ENCODE peak calls at places on chromosomes 1 and 21, in four cellular contexts. One of them, this sample, is unnamed.

GRCh38 chr1:119075614-119076013 is 64.8 kb downstream of the WARS2 start:
- DNase-seq in IMR-90: peak
- DNase-seq in K562: no peak
- DNase-seq in GM12878: no peak
- DNase-seq in this sample: no peak

GRCh38 chr1:7299329-7299799 is 471.7 kb upstream of the VAMP3 start:
- DNase-seq in IMR-90: peak
- DNase-seq in K562: no peak
- DNase-seq in GM12878: no peak
- DNase-seq in this sample: peak

GRCh38 chr1:76239470-76239918 is 164.9 kb downstream of the ST6GALNAC3 start:
- DNase-seq in IMR-90: no peak
- DNase-seq in K562: no peak
- DNase-seq in GM12878: no peak
- DNase-seq in this sample: no peak

GRCh38 chr1:167374014-167374413 is 144.3 kb downstream of the CD247 start:
- DNase-seq in IMR-90: no peak
- DNase-seq in K562: no peak
- DNase-seq in GM12878: no peak
- DNase-seq in this sample: no peak

GRCh38 chr1:215594640-215595039 is 27.5 kb downstream of the KCTD3 start:
- DNase-seq in IMR-90: peak
- DNase-seq in K562: no peak
- DNase-seq in GM12878: no peak
- DNase-seq in this sample: no peak

GRCh38 chr1:67748147-67748546 is 63.1 kb downstream of the GADD45A start:
- DNase-seq in IMR-90: no peak
- DNase-seq in K562: no peak
- DNase-seq in GM12878: no peak
- DNase-seq in this sample: no peak

GRCh38 chr1:173383341-173383740 is 93.8 kb upstream of the PRDX6 start:
- DNase-seq in IMR-90: peak
- DNase-seq in K562: no peak
- DNase-seq in GM12878: no peak
- DNase-seq in this sample: no peak

GRCh38 chr21:29499734-29500343 is 201.1 kb downstream of the BACH1 start:
- DNase-seq in IMR-90: no peak
- DNase-seq in K562: peak
- DNase-seq in GM12878: no peak
- DNase-seq in this sample: peak

GRCh38 chr21:42357307-42357706 is 6.5 kb upstream of the TFF2 start:
- DNase-seq in IMR-90: no peak
- DNase-seq in K562: no peak
- DNase-seq in GM12878: no peak
- DNase-seq in this sample: no peak

GRCh38 chr21:15531986-15532385 is 197.8 kb upstream of the USP25 start:
- DNase-seq in IMR-90: no peak
- DNase-seq in K562: no peak
- DNase-seq in GM12878: no peak
- DNase-seq in this sample: no peak

GRCh38 chr1:12015001-12015491 is 4.3 kb upstream of the MIIP start:
- DNase-seq in IMR-90: peak
- DNase-seq in K562: no peak
- DNase-seq in GM12878: no peak
- DNase-seq in this sample: no peak

GRCh38 chr1:202213361-202214088 is 19.9 kb downstream of the LGR6 start:
- DNase-seq in IMR-90: no peak
- DNase-seq in K562: peak
- DNase-seq in GM12878: no peak
- DNase-seq in this sample: no peak

GRCh38 chr1:117093870-117094621 is 27.5 kb downstream of the TRIM45 start:
- DNase-seq in IMR-90: peak
- DNase-seq in K562: peak
- DNase-seq in GM12878: no peak
- DNase-seq in this sample: peak

GRCh38 chr1:109020693-109021092 is 21.2 kb downstream of the WDR47 start:
- DNase-seq in IMR-90: no peak
- DNase-seq in K562: no peak
- DNase-seq in GM12878: no peak
- DNase-seq in this sample: no peak

GRCh38 chr1:17001760-17002523 is 9.8 kb downstream of the ATP13A2 start:
- DNase-seq in IMR-90: no peak
- DNase-seq in K562: no peak
- DNase-seq in GM12878: no peak
- DNase-seq in this sample: no peak

GRCh38 chr1:150182233-150182632 is 32.5 kb downstream of the PLEKHO1 start:
- DNase-seq in IMR-90: no peak
- DNase-seq in K562: no peak
- DNase-seq in GM12878: no peak
- DNase-seq in this sample: no peak

GRCh38 chr1:196317535-196318522 is 290.4 kb downstream of the KCNT2 start:
- DNase-seq in IMR-90: peak
- DNase-seq in K562: peak
- DNase-seq in GM12878: no peak
- DNase-seq in this sample: peak

GRCh38 chr1:150141452-150141851 is 8.3 kb upstream of the PLEKHO1 start:
- DNase-seq in IMR-90: peak
- DNase-seq in K562: no peak
- DNase-seq in GM12878: no peak
- DNase-seq in this sample: peak

DNA sequence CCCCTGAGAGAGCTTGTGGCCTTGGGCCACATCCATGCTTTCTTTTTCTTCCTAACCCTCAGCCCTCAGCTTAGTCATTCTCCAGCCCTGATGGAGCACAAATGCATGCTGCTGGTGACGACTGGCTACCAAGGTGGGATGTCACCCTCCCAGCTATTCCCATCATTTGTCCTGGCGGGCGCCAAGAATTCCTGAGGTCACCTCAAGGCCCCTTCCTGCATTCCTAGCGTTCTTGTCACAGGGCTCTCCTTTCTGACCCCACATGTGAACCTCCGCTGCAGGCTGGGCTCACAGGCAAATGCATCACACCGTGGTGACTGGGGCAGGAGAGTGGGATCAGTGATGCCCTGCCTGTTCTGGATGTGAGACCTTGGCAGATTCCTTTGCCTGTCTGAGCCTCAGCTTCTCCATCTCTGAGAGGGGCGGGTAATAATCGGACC is 53.4 kb upstream of the IFFO2 start:
- DNase-seq in IMR-90: peak
- DNase-seq in K562: no peak
- DNase-seq in GM12878: no peak
- DNase-seq in this sample: peak
- TF ChIP-seq FOS in IMR-90: peak
- TF ChIP-seq FOS in K562: no peak
- TF ChIP-seq FOS in GM12878: no peak
- TF ChIP-seq FOS in this sample: no peak

DNA sequence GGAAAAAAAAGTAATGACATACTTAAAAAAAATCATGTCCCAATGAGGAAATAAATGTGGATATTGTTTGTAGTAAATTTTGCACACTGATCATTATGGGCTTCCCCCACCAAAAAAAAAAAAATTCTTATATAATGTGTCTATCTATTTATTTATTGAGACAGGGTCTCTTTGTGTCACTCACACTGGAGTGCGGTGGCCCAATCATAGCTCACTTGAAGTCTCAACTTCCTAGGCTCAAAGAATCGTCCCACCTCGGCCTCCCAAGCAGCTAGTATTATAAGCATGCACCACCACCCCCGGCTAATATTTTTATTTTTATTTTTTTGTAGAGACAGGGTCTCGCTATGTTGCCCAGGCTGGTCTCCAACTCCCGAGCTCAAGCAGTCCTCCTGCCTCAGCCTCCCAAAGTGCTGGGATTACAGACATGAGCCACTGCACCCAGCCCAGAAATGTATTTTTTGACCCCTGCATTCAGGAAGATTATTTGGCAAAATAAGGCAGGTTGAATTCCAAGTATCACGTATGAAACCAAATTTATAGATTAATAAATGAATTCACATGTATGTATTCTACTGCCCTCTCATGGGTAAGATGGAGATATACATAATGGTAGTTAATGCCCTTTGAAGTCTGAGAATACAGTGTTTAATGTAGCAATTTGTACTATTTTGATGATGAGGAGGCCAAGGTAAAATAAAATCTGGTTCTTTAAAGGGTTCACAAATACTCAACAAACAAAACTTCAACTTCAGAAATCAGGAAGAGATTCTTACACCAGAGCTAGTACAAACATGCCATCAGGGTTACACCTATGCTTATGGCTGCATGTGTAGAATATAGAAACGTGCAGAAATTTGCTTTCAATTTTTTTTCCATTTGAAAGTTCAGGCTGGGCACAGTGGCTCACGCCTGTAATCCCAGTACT is 1.4 kb upstream of the DENND2C start:
- DNase-seq in IMR-90: peak
- DNase-seq in K562: no peak
- DNase-seq in GM12878: no peak
- DNase-seq in this sample: peak
- H3K4me3 ChIP-seq in IMR-90: no peak
- H3K4me3 ChIP-seq in K562: no peak
- H3K4me3 ChIP-seq in GM12878: no peak
- H3K4me3 ChIP-seq in this sample: no peak

GRCh38 chr1:53409233-53409632 is 50.0 kb upstream of the DMRTB1 start:
- DNase-seq in IMR-90: no peak
- DNase-seq in K562: no peak
- DNase-seq in GM12878: no peak
- DNase-seq in this sample: no peak

GRCh38 chr1:53410691-53411090 is 48.5 kb upstream of the DMRTB1 start:
- DNase-seq in IMR-90: no peak
- DNase-seq in K562: no peak
- DNase-seq in GM12878: no peak
- DNase-seq in this sample: no peak

GRCh38 chr1:53409695-53410094 is 49.5 kb upstream of the DMRTB1 start:
- DNase-seq in IMR-90: no peak
- DNase-seq in K562: no peak
- DNase-seq in GM12878: no peak
- DNase-seq in this sample: no peak

GRCh38 chr1:53408755-53409129 is 50.5 kb upstream of the DMRTB1 start:
- DNase-seq in IMR-90: no peak
- DNase-seq in K562: no peak
- DNase-seq in GM12878: no peak
- DNase-seq in this sample: no peak

DNA sequence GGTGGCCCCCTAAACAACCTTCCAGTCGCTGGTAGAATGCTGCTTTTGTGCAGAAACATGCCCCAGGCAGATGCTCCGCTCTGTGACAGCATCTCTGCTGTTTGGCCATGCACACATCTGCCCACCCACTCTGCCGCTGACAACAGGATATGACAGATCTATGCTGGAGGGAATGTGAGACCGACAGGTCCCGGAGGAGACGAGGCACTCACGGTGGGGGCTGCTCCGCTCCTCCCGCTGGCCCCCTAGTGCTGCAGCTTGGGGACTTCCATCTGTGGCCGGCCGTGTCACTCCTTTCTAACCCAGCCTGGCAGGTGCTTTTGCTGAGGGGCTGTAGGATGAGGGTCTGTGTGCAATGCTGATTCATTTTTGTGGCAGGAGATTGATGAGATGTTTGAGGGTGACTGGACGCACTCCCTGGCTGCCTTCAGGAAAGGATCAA is 49.1 kb upstream of the DMRTB1 start:
- DNase-seq in IMR-90: peak
- DNase-seq in K562: no peak
- DNase-seq in GM12878: peak
- DNase-seq in this sample: no peak
- H3K4me2 ChIP-seq in IMR-90: no peak
- H3K4me2 ChIP-seq in K562: no peak
- H3K4me2 ChIP-seq in GM12878: peak
- H3K4me2 ChIP-seq in this sample: no peak

GRCh38 chr1:228066416-228066815 is 16.1 kb upstream of the ARF1 start:
- DNase-seq in IMR-90: no peak
- DNase-seq in K562: no peak
- DNase-seq in GM12878: no peak
- DNase-seq in this sample: no peak
- TF ChIP-seq FOS in IMR-90: no peak
- TF ChIP-seq FOS in K562: no peak
- TF ChIP-seq FOS in GM12878: no peak
- TF ChIP-seq FOS in this sample: no peak

DNA sequence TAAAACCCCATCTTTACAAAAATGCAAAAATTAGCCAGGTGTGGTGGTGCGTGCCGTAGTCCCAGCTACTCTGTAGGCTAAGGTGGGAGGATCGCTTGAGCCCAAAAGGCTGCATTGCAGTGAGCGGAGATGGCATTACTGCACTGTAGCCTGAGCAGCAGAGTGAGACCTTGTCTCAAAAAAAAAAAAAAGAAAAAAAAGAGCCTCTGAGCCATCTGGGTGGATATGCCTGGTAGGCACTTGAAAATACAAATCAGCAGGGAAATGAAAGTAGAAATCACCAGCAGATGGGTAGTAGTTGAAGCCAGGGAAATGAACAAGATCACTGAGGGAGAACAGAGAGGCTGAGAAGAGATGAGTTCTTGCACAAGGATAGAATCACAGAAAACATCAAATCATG is 131.0 kb upstream of the HMCN1 start:
- DNase-seq in IMR-90: no peak
- DNase-seq in K562: no peak
- DNase-seq in GM12878: peak
- DNase-seq in this sample: no peak
- H3K4me3 ChIP-seq in IMR-90: no peak
- H3K4me3 ChIP-seq in K562: no peak
- H3K4me3 ChIP-seq in GM12878: no peak
- H3K4me3 ChIP-seq in this sample: no peak

DNA sequence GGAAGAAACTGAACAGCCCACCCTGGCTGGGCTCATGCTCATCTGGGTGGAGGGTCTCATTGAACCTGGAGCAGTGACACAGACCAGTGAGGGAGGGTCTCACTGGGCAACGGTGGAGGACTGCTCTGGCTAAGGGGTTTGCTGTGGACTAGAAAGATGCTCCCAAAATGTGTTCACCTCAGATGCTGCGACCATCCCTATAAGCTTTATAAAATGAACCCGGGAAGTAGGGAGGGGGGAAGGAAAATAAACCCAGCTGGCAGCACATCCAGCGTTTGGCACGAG is 34.5 kb upstream of the LBR start:
- DNase-seq in IMR-90: no peak
- DNase-seq in K562: no peak
- DNase-seq in GM12878: no peak
- DNase-seq in this sample: no peak
- H3K4me2 ChIP-seq in IMR-90: no peak
- H3K4me2 ChIP-seq in K562: no peak
- H3K4me2 ChIP-seq in GM12878: no peak
- H3K4me2 ChIP-seq in this sample: no peak

GRCh38 chr1:218164930-218165686 is 120.0 kb upstream of the RRP15 start:
- DNase-seq in IMR-90: no peak
- DNase-seq in K562: no peak
- DNase-seq in GM12878: no peak
- DNase-seq in this sample: peak
- TF ChIP-seq FOS in IMR-90: no peak
- TF ChIP-seq FOS in K562: no peak
- TF ChIP-seq FOS in GM12878: no peak
- TF ChIP-seq FOS in this sample: no peak

This sample was measured in endothelial cell of umbilical vein.